ENCODE peak calls at places on chromosomes 12 and 14, in six cellular contexts. A is PC-9, M is NCI-H1092 treated with DMSO at 0.1 percent for 48 hours, W is fibroblast of villous mesenchyme, R is RCC 7860, G is SIG-M5. S is an unnamed sample.

GRCh38 chr14:89351364-89351957 is 65.6 kb downstream of the FOXN3 start:
- DNase-seq in R (no peak), W (no peak), M (peak), G (no peak), A (no peak), S (no peak)

GRCh38 chr14:60680511-60680910 is 31.2 kb upstream of the SIX1 start:
- DNase-seq in G (no peak), A (no peak), M (no peak), R (no peak), W (no peak), S (no peak)

GRCh38 chr12:56951582-56952339 is 5.6 kb downstream of the RDH16 start:
- DNase-seq in M (no peak), R (no peak), A (no peak), G (no peak), W (no peak), S (no peak)

GRCh38 chr14:25150401-25150800 is 100.5 kb upstream of the STXBP6 start:
- DNase-seq in M (no peak), W (no peak), R (peak), A (no peak), G (no peak), S (no peak)

GRCh38 chr14:90491221-90491867 is 94.5 kb downstream of the CALM1 start:
- DNase-seq in G (no peak), R (no peak), A (no peak), M (peak), W (peak), S (no peak)

GRCh38 chr12:6338955-6339761 is 2.7 kb downstream of the TNFRSF1A start:
- DNase-seq in R (no peak), G (no peak), M (no peak), A (no peak), W (peak), S (no peak)

GRCh38 chr12:111757361-111758119 is 9.2 kb upstream of the ALDH2 start:
- DNase-seq in W (peak), R (peak), M (no peak), A (no peak), G (peak), S (no peak)

GRCh38 chr14:21023174-21023573 is 1.7 kb downstream of the NDRG2 start:
- DNase-seq in A (no peak), G (no peak), R (no peak), M (no peak), W (no peak), S (no peak)

GRCh38 chr12:52053570-52054209 is 2.4 kb downstream of the NR4A1 start:
- DNase-seq in R (no peak), M (no peak), G (no peak), A (no peak), W (peak), S (no peak)

GRCh38 chr14:71621276-71621675 is 311.0 kb upstream of the RGS6 start:
- DNase-seq in A (no peak), G (no peak), R (no peak), W (no peak), M (no peak), S (no peak)

GRCh38 chr12:106071686-106072085 is 67.1 kb downstream of the NUAK1 start:
- DNase-seq in W (peak), M (no peak), R (no peak), A (no peak), G (no peak), S (no peak)

GRCh38 chr14:55430024-55430690 is 10.3 kb downstream of the TBPL2 start:
- DNase-seq in M (peak), W (peak), R (peak), G (no peak), A (peak), S (no peak)

GRCh38 chr12:6078378-6079083 is 45.9 kb downstream of the VWF start:
- DNase-seq in W (no peak), R (no peak), G (no peak), M (no peak), A (peak), S (no peak)

GRCh38 chr14:64808449-64808848 is 71.3 kb downstream of the SPTB start:
- DNase-seq in M (no peak), W (no peak), R (no peak), A (no peak), G (no peak), S (no peak)

GRCh38 chr14:105818712-105819005 is 292.3 kb downstream of the TMEM121 start:
- DNase-seq in R (no peak), G (no peak), W (no peak), M (no peak), A (no peak), S (no peak)

GRCh38 chr12:16323010-16323409 is 24.4 kb upstream of the MGST1 start:
- DNase-seq in G (no peak), A (no peak), M (no peak), W (no peak), R (no peak), S (no peak)

GRCh38 chr12:133220521-133220920 is 15.2 kb downstream of the ANHX start:
- DNase-seq in W (no peak), G (no peak), R (no peak), M (no peak), A (no peak), S (no peak)

GRCh38 chr14:59098377-59098776 is 90.1 kb upstream of the DAAM1 start:
- DNase-seq in R (peak), G (no peak), M (no peak), W (peak), A (peak), S (no peak)

GRCh38 chr14:64005822-64006221 is 153.0 kb downstream of the SYNE2 start:
- DNase-seq in G (no peak), R (no peak), W (no peak), M (no peak), A (no peak), S (no peak)

GRCh38 chr12:113214938-113215400 is 6.3 kb upstream of the TPCN1 start:
- DNase-seq in W (peak), M (no peak), A (peak), G (peak), R (peak), S (no peak)

GRCh38 chr14:101371691-101372493 is 189.4 kb upstream of the DIO3 start:
- DNase-seq in A (no peak), W (no peak), M (no peak), G (no peak), R (no peak), S (no peak)

GRCh38 chr12:57632898-57633825 is at the start of gene B4GALNT1:
- DNase-seq in W (peak), R (peak), M (peak), A (peak), G (no peak), S (no peak)

GRCh38 chr12:56581418-56582145 is 48.5 kb downstream of the BAZ2A start:
- DNase-seq in A (no peak), R (peak), M (no peak), W (no peak), G (no peak), S (no peak)

GRCh38 chr14:100322138-100322957 is 791 bp upstream of the SLC25A47 start:
- DNase-seq in W (no peak), R (no peak), A (no peak), G (no peak), M (no peak), S (no peak)

GRCh38 chr14:48857366-48857765 is 728.8 kb downstream of the RPS29 start:
- DNase-seq in R (no peak), W (no peak), G (no peak), A (no peak), M (no peak), S (no peak)

GRCh38 chr12:87428701-87429277 is 600.4 kb downstream of the C12orf50 start:
- DNase-seq in R (no peak), G (no peak), A (no peak), W (peak), M (no peak), S (no peak)

GRCh38 chr12:112870267-112870980 is 36.3 kb upstream of the OAS1 start:
- DNase-seq in R (no peak), W (no peak), M (no peak), G (peak), A (no peak), S (no peak)

GRCh38 chr14:104864267-104865068 is 600 bp upstream of the CEP170B start:
- DNase-seq in M (no peak), G (no peak), A (peak), R (no peak), W (no peak), S (no peak)

GRCh38 chr12:124236651-124237050 is 58.2 kb upstream of the RFLNA start:
- DNase-seq in A (no peak), M (no peak), W (peak), G (no peak), R (peak), S (no peak)

GRCh38 chr12:29578731-29579130 is 81.2 kb upstream of the OVCH1 start:
- DNase-seq in A (no peak), M (no peak), W (no peak), G (no peak), R (no peak), S (no peak)

GRCh38 chr12:6336859-6337744 is 4.8 kb downstream of the TNFRSF1A start:
- DNase-seq in A (no peak), W (peak), R (no peak), M (no peak), G (no peak), S (no peak)

GRCh38 chr12:106304001-106304421 is 1.5 kb downstream of the TCP11L2 start:
- DNase-seq in W (peak), G (no peak), R (no peak), M (no peak), A (no peak), S (no peak)

GRCh38 chr12:25769076-25769945 is 189.2 kb upstream of the RASSF8 start:
- DNase-seq in W (peak), R (peak), A (peak), G (no peak), M (no peak), S (peak)

GRCh38 chr14:32593290-32593942 is 264.3 kb downstream of the AKAP6 start:
- DNase-seq in W (peak), M (no peak), R (no peak), G (no peak), A (no peak), S (no peak)

GRCh38 chr14:54026671-54027070 is 70.0 kb upstream of the BMP4 start:
- DNase-seq in W (peak), R (no peak), M (no peak), G (no peak), A (peak), S (no peak)

GRCh38 chr14:100888789-100889315 is 14.7 kb downstream of the RTL1 start:
- DNase-seq in A (no peak), W (peak), M (no peak), R (no peak), G (no peak), S (no peak)

GRCh38 chr14:75341639-75342038 is 63.0 kb downstream of the FOS start:
- DNase-seq in R (no peak), A (no peak), G (peak), M (no peak), W (no peak), S (no peak)

GRCh38 chr14:32370720-32371119 is 41.6 kb downstream of the AKAP6 start:
- DNase-seq in W (peak), G (no peak), A (peak), R (peak), M (no peak), S (no peak)

S was measured in smooth muscle cell of the brain vasculature.